ENCODE peak calls at places on chromosomes 1 and 21, in five cellular contexts. N is GM23248, V is OCI-LY7, B is MM.1S, X is neural progenitor cell. D is an unnamed sample.
A peak's percentile ranks its signal among the peaks of the same experiment; 100 is the strongest.

GRCh38 chr21:36818051-36818450 is 119.1 kb downstream of the SIM2 start:
- DNase-seq in N (no peak), V (no peak), B (no peak), X (peak; percentile 68), D (no peak)

GRCh38 chr1:150970818-150971582 is 3.6 kb downstream of the CERS2 start:
- DNase-seq in N (peak; percentile 77), V (no peak), B (no peak), X (peak; percentile 60), D (peak; percentile 19)

GRCh38 chr1:172323666-172324065 is 96.8 kb upstream of the C1orf105 start:
- DNase-seq in N (no peak), V (no peak), B (no peak), X (no peak), D (no peak)

GRCh38 chr1:2451744-2452582 is 24.1 kb upstream of the PLCH2 start:
- DNase-seq in N (peak; percentile 94), V (no peak), B (no peak), X (no peak), D (no peak)

GRCh38 chr1:248585266-248585665 is 10.7 kb upstream of the OR2T34 start:
- DNase-seq in N (no peak), V (no peak), B (no peak), X (no peak), D (no peak)

GRCh38 chr1:29431138-29431537 is 194.8 kb downstream of the PTPRU start:
- DNase-seq in N (no peak), V (no peak), B (no peak), X (no peak), D (no peak)

GRCh38 chr1:101002551-101002950 is 23.0 kb downstream of the DPH5 start:
- DNase-seq in N (peak; percentile 49), V (peak; percentile 5), B (no peak), X (no peak), D (peak; percentile 11)

GRCh38 chr1:222346955-222347354 is 200.9 kb downstream of the HHIPL2 start:
- DNase-seq in N (no peak), V (no peak), B (no peak), X (no peak), D (no peak)

GRCh38 chr1:90879281-90879680 is 142.6 kb downstream of the ZNF644 start:
- DNase-seq in N (peak; percentile 43), V (peak; percentile 24), B (peak; percentile 38), X (no peak), D (peak; percentile 35)

GRCh38 chr1:209080170-209080781 is 503.2 kb upstream of the CAMK1G start:
- DNase-seq in N (peak; percentile 40), V (no peak), B (no peak), X (no peak), D (no peak)

GRCh38 chr1:55051169-55051568 is 11.8 kb downstream of the PCSK9 start:
- DNase-seq in N (no peak), V (no peak), B (no peak), X (no peak), D (no peak)

GRCh38 chr1:18166929-18167328 is 59.3 kb downstream of the IGSF21 start:
- DNase-seq in N (no peak), V (no peak), B (no peak), X (no peak), D (no peak)

GRCh38 chr1:183962903-183963302 is 74.6 kb downstream of the COLGALT2 start:
- DNase-seq in N (peak; percentile 24), V (no peak), B (no peak), X (no peak), D (no peak)

GRCh38 chr1:10836726-10837125 is 40.3 kb upstream of the CASZ1 start:
- DNase-seq in N (no peak), V (no peak), B (no peak), X (no peak), D (peak; percentile 49)

GRCh38 chr1:2391034-2391384 is 345 bp downstream of the MORN1 start:
- DNase-seq in N (peak; percentile 76), V (peak; percentile 30), B (peak; percentile 20), X (peak; percentile 76), D (peak; percentile 70)

GRCh38 chr1:233064988-233065387 is 114.6 kb downstream of the NTPCR start:
- DNase-seq in N (no peak), V (no peak), B (no peak), X (no peak), D (no peak)

GRCh38 chr1:9186976-9187375 is 47.6 kb upstream of the H6PD start:
- DNase-seq in N (no peak), V (no peak), B (no peak), X (no peak), D (no peak)

GRCh38 chr1:154404984-154405761 is at the start of gene IL6R:
- DNase-seq in N (peak; percentile 99), V (peak; percentile 16), B (peak; percentile 99), X (peak; percentile 89), D (peak; percentile 91)

GRCh38 chr1:225451340-225451739 is 23.5 kb upstream of the LBR start:
- DNase-seq in N (no peak), V (no peak), B (no peak), X (no peak), D (no peak)

GRCh38 chr21:34810786-34811185 is 142.0 kb downstream of the CLIC6 start:
- DNase-seq in N (no peak), V (no peak), B (no peak), X (no peak), D (no peak)

GRCh38 chr1:61887076-61887867 is 145.0 kb downstream of the PATJ start:
- DNase-seq in N (no peak), V (no peak), B (no peak), X (no peak), D (no peak)

GRCh38 chr1:51535006-51535592 is 16.0 kb upstream of the EPS15 start:
- DNase-seq in N (peak; percentile 78), V (peak; percentile 56), B (peak; percentile 61), X (peak; percentile 48), D (peak; percentile 76)

GRCh38 chr1:204929487-204930185 is 59.0 kb downstream of the NFASC start:
- DNase-seq in N (no peak), V (no peak), B (no peak), X (no peak), D (no peak)

GRCh38 chr1:11100149-11100493 is 452 bp upstream of the EXOSC10 start:
- DNase-seq in N (no peak), V (no peak), B (no peak), X (no peak), D (no peak)

GRCh38 chr1:184393924-184394323 is 7.1 kb downstream of the C1orf21 start:
- DNase-seq in N (peak; percentile 40), V (no peak), B (no peak), X (no peak), D (no peak)

GRCh38 chr1:180571832-180572636 is 13.3 kb downstream of the OVAAL start:
- DNase-seq in N (peak; percentile 53), V (no peak), B (no peak), X (no peak), D (no peak)

GRCh38 chr1:17136936-17137335 is 17.7 kb upstream of the PADI2 start:
- DNase-seq in N (no peak), V (no peak), B (no peak), X (no peak), D (no peak)

GRCh38 chr1:22808846-22809501 is 98.3 kb downstream of the EPHB2 start:
- DNase-seq in N (peak; percentile 95), V (no peak), B (no peak), X (no peak), D (no peak)

GRCh38 chr1:103448560-103448959 is 76.9 kb upstream of the RNPC3 start:
- DNase-seq in N (no peak), V (no peak), B (peak; percentile 6), X (no peak), D (no peak)

GRCh38 chr1:197065549-197065948 is 1.5 kb downstream of the F13B start:
- DNase-seq in N (peak; percentile 67), V (no peak), B (no peak), X (no peak), D (no peak)

DNA sequence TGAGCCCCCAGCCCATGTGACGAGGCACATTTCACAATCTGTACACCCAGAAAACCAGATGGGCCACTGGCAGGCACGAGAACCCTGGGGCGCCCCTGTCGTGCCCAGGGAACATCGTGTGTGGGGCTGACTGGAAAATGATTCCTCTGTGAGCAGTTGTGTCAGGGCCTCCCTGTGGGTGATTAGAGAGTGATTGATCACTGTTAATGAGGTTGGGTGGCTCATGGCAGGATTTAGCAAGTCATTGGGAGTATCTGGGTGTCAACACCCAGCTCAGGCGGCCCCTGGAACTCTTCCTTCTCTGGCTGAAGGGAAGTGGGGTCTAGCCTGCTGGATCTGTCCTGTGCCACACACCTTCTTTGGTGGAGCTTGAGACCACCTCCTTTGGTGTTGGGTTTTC is 5.7 kb downstream of the GRHL3 start:
- DNase-seq in N (no peak), V (no peak), B (no peak), X (no peak), D (no peak)
- H3K4me3 ChIP-seq in N (no peak overlapping the region), V (no peak overlapping the region), B (no peak overlapping the region), X (no peak overlapping the region), D (no peak overlapping the region)

GRCh38 chr1:211644653-211645052 is 30.8 kb downstream of the NEK2 start:
- DNase-seq in N (no peak), V (no peak), B (no peak), X (no peak), D (no peak)

GRCh38 chr1:211639500-211640361 is 35.7 kb downstream of the NEK2 start:
- DNase-seq in N (peak; percentile 96), V (no peak), B (no peak), X (no peak), D (no peak)

GRCh38 chr1:211643324-211644212 is 31.9 kb downstream of the NEK2 start:
- DNase-seq in N (no peak), V (peak; percentile 20), B (no peak), X (peak; percentile 19), D (no peak)

GRCh38 chr1:211642870-211643269 is 32.6 kb downstream of the NEK2 start:
- DNase-seq in N (no peak), V (no peak), B (no peak), X (no peak), D (no peak)

GRCh38 chr1:211641942-211642341 is 33.5 kb downstream of the NEK2 start:
- DNase-seq in N (no peak), V (no peak), B (no peak), X (no peak), D (no peak)
- TF ChIP-seq EZH2phosphoT487 in N (no peak), V (no peak), B (no peak), X (no peak), D (no peak)

DNA sequence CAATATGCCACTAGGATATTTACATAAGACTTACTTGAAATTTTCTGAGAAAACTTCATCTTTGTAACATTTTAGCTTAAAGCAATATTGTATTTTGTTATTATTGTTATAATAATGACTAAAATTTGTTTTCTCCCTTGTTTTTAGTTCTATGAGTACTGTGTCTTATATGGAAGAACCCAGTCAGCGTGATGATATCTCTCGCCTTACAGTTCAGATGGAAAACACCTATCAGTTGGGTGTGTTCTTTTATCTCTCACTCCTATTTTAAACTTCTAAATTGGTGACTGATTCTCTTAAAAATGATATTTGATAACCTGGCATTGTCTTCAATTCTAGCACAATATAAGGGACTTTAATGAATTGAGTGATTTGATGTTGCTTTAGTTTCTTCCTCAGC is 18.0 kb downstream of the DYNLT5 start:
- DNase-seq in N (no peak), V (no peak), B (no peak), X (no peak), D (no peak)
- H3K4me3 ChIP-seq in N (no peak overlapping the region), V (peak overlapping the region; percentile 63), B (peak overlapping the region; percentile 56), X (no peak overlapping the region), D (no peak overlapping the region)

DNA sequence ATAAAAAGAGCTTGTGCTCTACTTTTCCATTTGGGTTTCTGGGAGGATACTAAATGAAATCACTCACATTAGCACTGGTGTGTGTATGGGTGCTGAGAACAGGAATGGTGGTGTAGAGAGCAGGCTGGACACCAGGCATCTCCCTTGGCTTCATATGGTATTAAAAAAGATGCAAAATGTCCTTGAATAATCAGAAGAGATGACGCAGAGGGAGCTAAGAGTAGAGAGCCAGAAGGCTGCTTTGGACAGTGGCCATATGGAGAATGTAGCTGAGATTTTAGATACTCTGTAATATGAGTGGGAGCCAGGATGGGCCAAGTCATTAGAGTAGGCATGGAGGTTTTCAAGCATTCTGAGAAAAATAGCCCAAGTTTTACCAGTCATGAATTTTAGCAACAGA is 112.3 kb upstream of the ZRANB2 start:
- DNase-seq in N (peak; percentile 65), V (no peak), B (no peak), X (no peak), D (no peak)
- TF ChIP-seq EZH2phosphoT487 in N (no peak), V (no peak), B (no peak), X (no peak), D (no peak)